ENCODE peak calls at places on chromosomes 2 and 18, in ten cellular contexts. One of them, this sample, is unnamed.

GRCh38 chr18:49757513-49758262 is 55.6 kb downstream of the ACAA2 start:
- DNase-seq in NCI-H460: no peak
- DNase-seq in choroid plexus epithelial cell: no peak
- DNase-seq in WTC11: peak
- DNase-seq in MV-4-11: no peak
- DNase-seq in Caki2: no peak
- DNase-seq in stimulated activated naive CD8-positive, alpha-beta T cell treated with anti-CD3 and anti-CD28 coated beads, Interleukin-15, Interleukin-2, amounts not matched to agents 100 U/mL and 50 U/mL, for 24 hours: no peak
- DNase-seq in D341Med: peak
- DNase-seq in stimulated activated CD4-positive, alpha-beta T cell treated with anti-CD3 and anti-CD28 coated beads, Interleukin-15, amount 100 ng/mL, for 48 hours: no peak
- DNase-seq in DMS153: no peak
- DNase-seq in this sample: no peak

GRCh38 chr18:32200766-32201165 is 10.9 kb downstream of the MEP1B start:
- DNase-seq in NCI-H460: no peak
- DNase-seq in choroid plexus epithelial cell: no peak
- DNase-seq in WTC11: no peak
- DNase-seq in MV-4-11: no peak
- DNase-seq in Caki2: no peak
- DNase-seq in stimulated activated naive CD8-positive, alpha-beta T cell treated with anti-CD3 and anti-CD28 coated beads, Interleukin-15, Interleukin-2, amounts not matched to agents 100 U/mL and 50 U/mL, for 24 hours: no peak
- DNase-seq in D341Med: no peak
- DNase-seq in stimulated activated CD4-positive, alpha-beta T cell treated with anti-CD3 and anti-CD28 coated beads, Interleukin-15, amount 100 ng/mL, for 48 hours: no peak
- DNase-seq in DMS153: peak
- DNase-seq in this sample: peak

GRCh38 chr2:223062304-223062845 is 10.4 kb downstream of the KCNE4 start:
- DNase-seq in NCI-H460: no peak
- DNase-seq in choroid plexus epithelial cell: peak
- DNase-seq in WTC11: no peak
- DNase-seq in MV-4-11: no peak
- DNase-seq in Caki2: no peak
- DNase-seq in stimulated activated naive CD8-positive, alpha-beta T cell treated with anti-CD3 and anti-CD28 coated beads, Interleukin-15, Interleukin-2, amounts not matched to agents 100 U/mL and 50 U/mL, for 24 hours: no peak
- DNase-seq in D341Med: no peak
- DNase-seq in stimulated activated CD4-positive, alpha-beta T cell treated with anti-CD3 and anti-CD28 coated beads, Interleukin-15, amount 100 ng/mL, for 48 hours: no peak
- DNase-seq in DMS153: no peak
- DNase-seq in this sample: no peak

GRCh38 chr18:27652480-27653121 is 467.5 kb upstream of the CHST9 start:
- DNase-seq in NCI-H460: no peak
- DNase-seq in choroid plexus epithelial cell: no peak
- DNase-seq in WTC11: no peak
- DNase-seq in MV-4-11: no peak
- DNase-seq in Caki2: no peak
- DNase-seq in stimulated activated naive CD8-positive, alpha-beta T cell treated with anti-CD3 and anti-CD28 coated beads, Interleukin-15, Interleukin-2, amounts not matched to agents 100 U/mL and 50 U/mL, for 24 hours: no peak
- DNase-seq in D341Med: no peak
- DNase-seq in stimulated activated CD4-positive, alpha-beta T cell treated with anti-CD3 and anti-CD28 coated beads, Interleukin-15, amount 100 ng/mL, for 48 hours: no peak
- DNase-seq in DMS153: no peak
- DNase-seq in this sample: no peak

GRCh38 chr2:214651451-214651850 is 158.0 kb downstream of the BARD1 start:
- DNase-seq in NCI-H460: no peak
- DNase-seq in choroid plexus epithelial cell: peak
- DNase-seq in WTC11: no peak
- DNase-seq in MV-4-11: no peak
- DNase-seq in Caki2: no peak
- DNase-seq in stimulated activated naive CD8-positive, alpha-beta T cell treated with anti-CD3 and anti-CD28 coated beads, Interleukin-15, Interleukin-2, amounts not matched to agents 100 U/mL and 50 U/mL, for 24 hours: no peak
- DNase-seq in D341Med: no peak
- DNase-seq in stimulated activated CD4-positive, alpha-beta T cell treated with anti-CD3 and anti-CD28 coated beads, Interleukin-15, amount 100 ng/mL, for 48 hours: no peak
- DNase-seq in DMS153: no peak
- DNase-seq in this sample: no peak

GRCh38 chr2:234240917-234241316 is 190.4 kb downstream of the SPP2 start:
- DNase-seq in NCI-H460: no peak
- DNase-seq in choroid plexus epithelial cell: no peak
- DNase-seq in WTC11: no peak
- DNase-seq in MV-4-11: no peak
- DNase-seq in Caki2: peak
- DNase-seq in stimulated activated naive CD8-positive, alpha-beta T cell treated with anti-CD3 and anti-CD28 coated beads, Interleukin-15, Interleukin-2, amounts not matched to agents 100 U/mL and 50 U/mL, for 24 hours: no peak
- DNase-seq in D341Med: no peak
- DNase-seq in stimulated activated CD4-positive, alpha-beta T cell treated with anti-CD3 and anti-CD28 coated beads, Interleukin-15, amount 100 ng/mL, for 48 hours: no peak
- DNase-seq in DMS153: no peak
- DNase-seq in this sample: no peak

GRCh38 chr2:42073739-42074138 is 25.9 kb downstream of the PKDCC start:
- DNase-seq in NCI-H460: no peak
- DNase-seq in choroid plexus epithelial cell: no peak
- DNase-seq in WTC11: no peak
- DNase-seq in MV-4-11: no peak
- DNase-seq in Caki2: no peak
- DNase-seq in stimulated activated naive CD8-positive, alpha-beta T cell treated with anti-CD3 and anti-CD28 coated beads, Interleukin-15, Interleukin-2, amounts not matched to agents 100 U/mL and 50 U/mL, for 24 hours: no peak
- DNase-seq in D341Med: no peak
- DNase-seq in stimulated activated CD4-positive, alpha-beta T cell treated with anti-CD3 and anti-CD28 coated beads, Interleukin-15, amount 100 ng/mL, for 48 hours: no peak
- DNase-seq in DMS153: no peak
- DNase-seq in this sample: no peak

GRCh38 chr18:77127769-77128671 is 4.6 kb downstream of the MBP start:
- DNase-seq in NCI-H460: peak
- DNase-seq in choroid plexus epithelial cell: peak
- DNase-seq in WTC11: no peak
- DNase-seq in MV-4-11: peak
- DNase-seq in Caki2: peak
- DNase-seq in stimulated activated naive CD8-positive, alpha-beta T cell treated with anti-CD3 and anti-CD28 coated beads, Interleukin-15, Interleukin-2, amounts not matched to agents 100 U/mL and 50 U/mL, for 24 hours: no peak
- DNase-seq in D341Med: no peak
- DNase-seq in stimulated activated CD4-positive, alpha-beta T cell treated with anti-CD3 and anti-CD28 coated beads, Interleukin-15, amount 100 ng/mL, for 48 hours: no peak
- DNase-seq in DMS153: peak
- DNase-seq in this sample: no peak

GRCh38 chr2:30503007-30503691 is 56.1 kb downstream of the LCLAT1 start:
- DNase-seq in NCI-H460: no peak
- DNase-seq in choroid plexus epithelial cell: peak
- DNase-seq in WTC11: no peak
- DNase-seq in MV-4-11: peak
- DNase-seq in Caki2: no peak
- DNase-seq in stimulated activated naive CD8-positive, alpha-beta T cell treated with anti-CD3 and anti-CD28 coated beads, Interleukin-15, Interleukin-2, amounts not matched to agents 100 U/mL and 50 U/mL, for 24 hours: no peak
- DNase-seq in D341Med: no peak
- DNase-seq in stimulated activated CD4-positive, alpha-beta T cell treated with anti-CD3 and anti-CD28 coated beads, Interleukin-15, amount 100 ng/mL, for 48 hours: no peak
- DNase-seq in DMS153: no peak
- DNase-seq in this sample: no peak

GRCh38 chr2:233837694-233838229 is 16.6 kb downstream of the HJURP start:
- DNase-seq in NCI-H460: no peak
- DNase-seq in choroid plexus epithelial cell: no peak
- DNase-seq in WTC11: no peak
- DNase-seq in MV-4-11: no peak
- DNase-seq in Caki2: no peak
- DNase-seq in stimulated activated naive CD8-positive, alpha-beta T cell treated with anti-CD3 and anti-CD28 coated beads, Interleukin-15, Interleukin-2, amounts not matched to agents 100 U/mL and 50 U/mL, for 24 hours: no peak
- DNase-seq in D341Med: no peak
- DNase-seq in stimulated activated CD4-positive, alpha-beta T cell treated with anti-CD3 and anti-CD28 coated beads, Interleukin-15, amount 100 ng/mL, for 48 hours: no peak
- DNase-seq in DMS153: no peak
- DNase-seq in this sample: no peak

GRCh38 chr18:57352761-57353136 is 392 bp downstream of the ST8SIA3 start:
- DNase-seq in NCI-H460: no peak
- DNase-seq in choroid plexus epithelial cell: no peak
- DNase-seq in WTC11: peak
- DNase-seq in MV-4-11: no peak
- DNase-seq in Caki2: no peak
- DNase-seq in stimulated activated naive CD8-positive, alpha-beta T cell treated with anti-CD3 and anti-CD28 coated beads, Interleukin-15, Interleukin-2, amounts not matched to agents 100 U/mL and 50 U/mL, for 24 hours: no peak
- DNase-seq in D341Med: no peak
- DNase-seq in stimulated activated CD4-positive, alpha-beta T cell treated with anti-CD3 and anti-CD28 coated beads, Interleukin-15, amount 100 ng/mL, for 48 hours: no peak
- DNase-seq in DMS153: peak
- DNase-seq in this sample: no peak

GRCh38 chr2:55883339-55883738 is 40.2 kb downstream of the EFEMP1 start:
- DNase-seq in NCI-H460: peak
- DNase-seq in choroid plexus epithelial cell: peak
- DNase-seq in WTC11: no peak
- DNase-seq in MV-4-11: peak
- DNase-seq in Caki2: no peak
- DNase-seq in stimulated activated naive CD8-positive, alpha-beta T cell treated with anti-CD3 and anti-CD28 coated beads, Interleukin-15, Interleukin-2, amounts not matched to agents 100 U/mL and 50 U/mL, for 24 hours: no peak
- DNase-seq in D341Med: no peak
- DNase-seq in stimulated activated CD4-positive, alpha-beta T cell treated with anti-CD3 and anti-CD28 coated beads, Interleukin-15, amount 100 ng/mL, for 48 hours: no peak
- DNase-seq in DMS153: no peak
- DNase-seq in this sample: no peak

GRCh38 chr2:228602277-228602676 is 420.8 kb upstream of the SPHKAP start:
- DNase-seq in NCI-H460: no peak
- DNase-seq in choroid plexus epithelial cell: no peak
- DNase-seq in WTC11: no peak
- DNase-seq in MV-4-11: no peak
- DNase-seq in Caki2: no peak
- DNase-seq in stimulated activated naive CD8-positive, alpha-beta T cell treated with anti-CD3 and anti-CD28 coated beads, Interleukin-15, Interleukin-2, amounts not matched to agents 100 U/mL and 50 U/mL, for 24 hours: no peak
- DNase-seq in D341Med: no peak
- DNase-seq in stimulated activated CD4-positive, alpha-beta T cell treated with anti-CD3 and anti-CD28 coated beads, Interleukin-15, amount 100 ng/mL, for 48 hours: no peak
- DNase-seq in DMS153: no peak
- DNase-seq in this sample: no peak

GRCh38 chr2:172985139-172985874 is 90.3 kb upstream of the MAP3K20 start:
- DNase-seq in NCI-H460: peak
- DNase-seq in choroid plexus epithelial cell: no peak
- DNase-seq in WTC11: no peak
- DNase-seq in MV-4-11: peak
- DNase-seq in Caki2: peak
- DNase-seq in stimulated activated naive CD8-positive, alpha-beta T cell treated with anti-CD3 and anti-CD28 coated beads, Interleukin-15, Interleukin-2, amounts not matched to agents 100 U/mL and 50 U/mL, for 24 hours: peak
- DNase-seq in D341Med: no peak
- DNase-seq in stimulated activated CD4-positive, alpha-beta T cell treated with anti-CD3 and anti-CD28 coated beads, Interleukin-15, amount 100 ng/mL, for 48 hours: peak
- DNase-seq in DMS153: peak
- DNase-seq in this sample: no peak

GRCh38 chr2:95328386-95329125 is 31.4 kb downstream of the KCNIP3 start:
- DNase-seq in NCI-H460: no peak
- DNase-seq in choroid plexus epithelial cell: peak
- DNase-seq in WTC11: no peak
- DNase-seq in MV-4-11: no peak
- DNase-seq in Caki2: no peak
- DNase-seq in stimulated activated naive CD8-positive, alpha-beta T cell treated with anti-CD3 and anti-CD28 coated beads, Interleukin-15, Interleukin-2, amounts not matched to agents 100 U/mL and 50 U/mL, for 24 hours: no peak
- DNase-seq in D341Med: no peak
- DNase-seq in stimulated activated CD4-positive, alpha-beta T cell treated with anti-CD3 and anti-CD28 coated beads, Interleukin-15, amount 100 ng/mL, for 48 hours: no peak
- DNase-seq in DMS153: no peak
- DNase-seq in this sample: no peak

GRCh38 chr2:84938194-84938879 is 32.6 kb upstream of the KCMF1 start:
- DNase-seq in NCI-H460: no peak
- DNase-seq in choroid plexus epithelial cell: peak
- DNase-seq in WTC11: no peak
- DNase-seq in MV-4-11: peak
- DNase-seq in Caki2: no peak
- DNase-seq in stimulated activated naive CD8-positive, alpha-beta T cell treated with anti-CD3 and anti-CD28 coated beads, Interleukin-15, Interleukin-2, amounts not matched to agents 100 U/mL and 50 U/mL, for 24 hours: peak
- DNase-seq in D341Med: no peak
- DNase-seq in stimulated activated CD4-positive, alpha-beta T cell treated with anti-CD3 and anti-CD28 coated beads, Interleukin-15, amount 100 ng/mL, for 48 hours: no peak
- DNase-seq in DMS153: no peak
- DNase-seq in this sample: no peak

GRCh38 chr2:65396348-65397026 is 35.9 kb downstream of the SPRED2 start:
- DNase-seq in NCI-H460: no peak
- DNase-seq in choroid plexus epithelial cell: peak
- DNase-seq in WTC11: no peak
- DNase-seq in MV-4-11: no peak
- DNase-seq in Caki2: no peak
- DNase-seq in stimulated activated naive CD8-positive, alpha-beta T cell treated with anti-CD3 and anti-CD28 coated beads, Interleukin-15, Interleukin-2, amounts not matched to agents 100 U/mL and 50 U/mL, for 24 hours: no peak
- DNase-seq in D341Med: no peak
- DNase-seq in stimulated activated CD4-positive, alpha-beta T cell treated with anti-CD3 and anti-CD28 coated beads, Interleukin-15, amount 100 ng/mL, for 48 hours: no peak
- DNase-seq in DMS153: no peak
- DNase-seq in this sample: no peak

GRCh38 chr2:202432776-202433175 is 56.6 kb downstream of the BMPR2 start:
- DNase-seq in NCI-H460: no peak
- DNase-seq in choroid plexus epithelial cell: no peak
- DNase-seq in WTC11: no peak
- DNase-seq in MV-4-11: no peak
- DNase-seq in Caki2: no peak
- DNase-seq in stimulated activated naive CD8-positive, alpha-beta T cell treated with anti-CD3 and anti-CD28 coated beads, Interleukin-15, Interleukin-2, amounts not matched to agents 100 U/mL and 50 U/mL, for 24 hours: no peak
- DNase-seq in D341Med: peak
- DNase-seq in stimulated activated CD4-positive, alpha-beta T cell treated with anti-CD3 and anti-CD28 coated beads, Interleukin-15, amount 100 ng/mL, for 48 hours: no peak
- DNase-seq in DMS153: no peak
- DNase-seq in this sample: no peak

GRCh38 chr2:53475320-53475719 is 292.3 kb upstream of the CHAC2 start:
- DNase-seq in NCI-H460: no peak
- DNase-seq in choroid plexus epithelial cell: peak
- DNase-seq in WTC11: no peak
- DNase-seq in MV-4-11: no peak
- DNase-seq in Caki2: peak
- DNase-seq in stimulated activated naive CD8-positive, alpha-beta T cell treated with anti-CD3 and anti-CD28 coated beads, Interleukin-15, Interleukin-2, amounts not matched to agents 100 U/mL and 50 U/mL, for 24 hours: no peak
- DNase-seq in D341Med: no peak
- DNase-seq in stimulated activated CD4-positive, alpha-beta T cell treated with anti-CD3 and anti-CD28 coated beads, Interleukin-15, amount 100 ng/mL, for 48 hours: no peak
- DNase-seq in DMS153: no peak
- DNase-seq in this sample: no peak

GRCh38 chr18:69659142-69659651 is 258.5 kb downstream of the DOK6 start:
- DNase-seq in NCI-H460: no peak
- DNase-seq in choroid plexus epithelial cell: no peak
- DNase-seq in WTC11: no peak
- DNase-seq in MV-4-11: no peak
- DNase-seq in Caki2: no peak
- DNase-seq in stimulated activated naive CD8-positive, alpha-beta T cell treated with anti-CD3 and anti-CD28 coated beads, Interleukin-15, Interleukin-2, amounts not matched to agents 100 U/mL and 50 U/mL, for 24 hours: no peak
- DNase-seq in D341Med: peak
- DNase-seq in stimulated activated CD4-positive, alpha-beta T cell treated with anti-CD3 and anti-CD28 coated beads, Interleukin-15, amount 100 ng/mL, for 48 hours: no peak
- DNase-seq in DMS153: peak
- DNase-seq in this sample: peak

GRCh38 chr2:73075477-73076373 is 4.2 kb upstream of the SFXN5 start:
- DNase-seq in NCI-H460: no peak
- DNase-seq in choroid plexus epithelial cell: peak
- DNase-seq in WTC11: no peak
- DNase-seq in MV-4-11: no peak
- DNase-seq in Caki2: no peak
- DNase-seq in stimulated activated naive CD8-positive, alpha-beta T cell treated with anti-CD3 and anti-CD28 coated beads, Interleukin-15, Interleukin-2, amounts not matched to agents 100 U/mL and 50 U/mL, for 24 hours: no peak
- DNase-seq in D341Med: no peak
- DNase-seq in stimulated activated CD4-positive, alpha-beta T cell treated with anti-CD3 and anti-CD28 coated beads, Interleukin-15, amount 100 ng/mL, for 48 hours: no peak
- DNase-seq in DMS153: no peak
- DNase-seq in this sample: no peak

GRCh38 chr2:402206-402605 is 114.3 kb upstream of the ALKAL2 start:
- DNase-seq in NCI-H460: no peak
- DNase-seq in choroid plexus epithelial cell: no peak
- DNase-seq in WTC11: no peak
- DNase-seq in MV-4-11: no peak
- DNase-seq in Caki2: no peak
- DNase-seq in stimulated activated naive CD8-positive, alpha-beta T cell treated with anti-CD3 and anti-CD28 coated beads, Interleukin-15, Interleukin-2, amounts not matched to agents 100 U/mL and 50 U/mL, for 24 hours: no peak
- DNase-seq in D341Med: no peak
- DNase-seq in stimulated activated CD4-positive, alpha-beta T cell treated with anti-CD3 and anti-CD28 coated beads, Interleukin-15, amount 100 ng/mL, for 48 hours: no peak
- DNase-seq in DMS153: no peak
- DNase-seq in this sample: no peak

This sample was measured in NCI-H774.